ENCODE peak calls at places on chromosomes 11 and 22, in nine cellular contexts. X is gastrocnemius medialis; O is cardiac muscle cell; P is stomach; Y is lower lobe of right lung; S is CD4-positive, alpha-beta memory T cell; R is tibial artery; V is GM23248; I is upper lobe of right lung. M is an unnamed sample.

GRCh38 chr11:96103721-96104120 is 179.8 kb upstream of the MTMR2 start:
- DNase-seq in X (no peak), O (no peak), P (no peak), Y (no peak), S (no peak), R (no peak), V (no peak), I (no peak), M (no peak)

GRCh38 chr22:35051791-35052190 is 14.2 kb upstream of the ISX start:
- DNase-seq in X (no peak), O (no peak), P (no peak), Y (no peak), S (no peak), R (no peak), V (no peak), I (no peak), M (no peak)

GRCh38 chr11:66849501-66850234 is 6.4 kb downstream of the RCE1 start:
- DNase-seq in X (no peak), O (no peak), P (no peak), Y (peak; percentile 31), S (no peak), R (no peak), V (no peak), I (no peak), M (no peak)

GRCh38 chr11:2099523-2100316 is 39.5 kb downstream of the IGF2 start:
- DNase-seq in X (no peak), O (peak; percentile 12), P (peak; percentile 85), Y (peak; percentile 71), S (no peak), R (no peak), V (no peak), I (peak; percentile 82), M (no peak)

GRCh38 chr11:118098996-118099837 is 12.5 kb upstream of the SMIM35 start:
- DNase-seq in X (no peak), O (no peak), P (no peak), Y (no peak), S (no peak), R (no peak), V (no peak), I (peak; percentile 33), M (no peak)

GRCh38 chr11:1499261-1499890 is 12.8 kb upstream of the MOB2 start:
- DNase-seq in X (no peak), O (no peak), P (no peak), Y (peak; percentile 38), S (no peak), R (peak; percentile 12), V (no peak), I (peak; percentile 64), M (no peak)

GRCh38 chr22:20551805-20552449 is 44.5 kb downstream of the MED15 start:
- DNase-seq in X (peak; percentile 88), O (peak; percentile 19), P (no peak), Y (no peak), S (no peak), R (peak; percentile 59), V (peak; percentile 60), I (no peak), M (no peak)

GRCh38 chr22:19287889-19288288 is 3.6 kb downstream of the CLTCL1 start:
- DNase-seq in X (peak; percentile 56), O (peak; percentile 90), P (no peak), Y (no peak), S (no peak), R (no peak), V (peak; percentile 91), I (no peak), M (no peak)

GRCh38 chr11:125072210-125072960 is 9.3 kb downstream of the SLC37A2 start:
- DNase-seq in X (no peak), O (no peak), P (no peak), Y (peak; percentile 49), S (no peak), R (peak; percentile 51), V (no peak), I (peak; percentile 55), M (peak; percentile 24)

GRCh38 chr22:40401532-40401931 is 31.1 kb downstream of the SGSM3 start:
- DNase-seq in X (no peak), O (no peak), P (no peak), Y (peak; percentile 27), S (peak; percentile 57), R (no peak), V (no peak), I (no peak), M (no peak)

GRCh38 chr11:115715371-115715770 is 211.2 kb upstream of the CADM1 start:
- DNase-seq in X (no peak), O (no peak), P (no peak), Y (no peak), S (no peak), R (no peak), V (no peak), I (no peak), M (no peak)

GRCh38 chr11:113447621-113448310 is 27.4 kb downstream of the DRD2 start:
- DNase-seq in X (no peak), O (peak; percentile 86), P (no peak), Y (no peak), S (no peak), R (no peak), V (peak; percentile 75), I (no peak), M (no peak)

GRCh38 chr11:114131366-114131963 is 72.0 kb downstream of the ZBTB16 start:
- DNase-seq in X (no peak), O (no peak), P (no peak), Y (no peak), S (peak; percentile 24), R (no peak), V (no peak), I (no peak), M (no peak)

GRCh38 chr11:101458161-101458560 is 125.6 kb downstream of the TRPC6 start:
- DNase-seq in X (no peak), O (no peak), P (no peak), Y (no peak), S (no peak), R (no peak), V (peak; percentile 81), I (no peak), M (no peak)

GRCh38 chr22:20117656-20118571 is 888 bp upstream of the TRMT2A start:
- DNase-seq in X (no peak), O (peak; percentile 30), P (no peak), Y (peak; percentile 61), S (peak; percentile 52), R (no peak), V (peak; percentile 80), I (peak; percentile 76), M (no peak)

GRCh38 chr11:58999291-58999680 is 60.0 kb downstream of the GLYATL1 start:
- DNase-seq in X (no peak), O (no peak), P (no peak), Y (no peak), S (no peak), R (no peak), V (no peak), I (no peak), M (no peak)

GRCh38 chr11:133842730-133843129 is 2.6 kb downstream of the SPATA19 start:
- DNase-seq in X (no peak), O (no peak), P (no peak), Y (no peak), S (no peak), R (no peak), V (no peak), I (no peak), M (no peak)

GRCh38 chr11:107705027-107705426 is 6.8 kb downstream of the SLN start:
- DNase-seq in X (peak; percentile 74), O (peak; percentile 83), P (no peak), Y (no peak), S (no peak), R (peak; percentile 45), V (peak; percentile 96), I (no peak), M (no peak)

GRCh38 chr11:96199563-96200025 is 143.4 kb downstream of the MAML2 start:
- DNase-seq in X (no peak), O (peak; percentile 88), P (no peak), Y (no peak), S (peak; percentile 71), R (no peak), V (peak; percentile 64), I (no peak), M (no peak)

GRCh38 chr11:70487160-70487559 is 88.8 kb downstream of the CTTN start:
- DNase-seq in X (no peak), O (no peak), P (no peak), Y (no peak), S (no peak), R (no peak), V (no peak), I (no peak), M (no peak)

GRCh38 chr11:46738887-46739286 is 19.9 kb downstream of the F2 start:
- DNase-seq in X (no peak), O (no peak), P (no peak), Y (no peak), S (no peak), R (no peak), V (no peak), I (no peak), M (no peak)

GRCh38 chr11:17500673-17501072 is 24.0 kb upstream of the ABCC8 start:
- DNase-seq in X (no peak), O (no peak), P (no peak), Y (no peak), S (no peak), R (no peak), V (no peak), I (no peak), M (no peak)

GRCh38 chr22:24066260-24066659 is 55.2 kb downstream of the CABIN1 start:
- DNase-seq in X (no peak), O (no peak), P (no peak), Y (no peak), S (no peak), R (no peak), V (peak; percentile 52), I (peak; percentile 30), M (no peak)
- H3K4me3 ChIP-seq in X (no peak overlapping the region), O (no peak overlapping the region), P (no peak overlapping the region), Y (no peak overlapping the region), S (no peak overlapping the region), R (no peak overlapping the region), V (no peak overlapping the region), I (no peak overlapping the region), M (no peak overlapping the region)

GRCh38 chr11:12897867-12898266 is 111.2 kb upstream of the RASSF10 start:
- DNase-seq in X (peak; percentile 91), O (no peak), P (no peak), Y (no peak), S (no peak), R (no peak), V (no peak), I (no peak), M (no peak)
- H3K27ac ChIP-seq in X (peak overlapping the region; percentile 88), O (peak overlapping the region; percentile 74), P (no peak overlapping the region), Y (no peak overlapping the region), S (no peak overlapping the region), R (peak overlapping the region; percentile 56), V (peak overlapping the region; percentile 11), I (no peak overlapping the region), M (no peak overlapping the region)

GRCh38 chr11:4636962-4637661 is at the start of gene OR51D1:
- DNase-seq in X (no peak), O (peak; percentile 77), P (peak; percentile 79), Y (peak; percentile 74), S (peak; percentile 47), R (peak; percentile 66), V (peak; percentile 72), I (peak; percentile 79), M (peak; percentile 49)
- H3K4me3 ChIP-seq in X (peak within 1 kb of the TSS; percentile 27), O (no peak within 1 kb of the TSS), P (peak within 1 kb of the TSS; percentile 17), Y (peak within 1 kb of the TSS; percentile 12), S (no peak within 1 kb of the TSS), R (peak within 1 kb of the TSS; percentile 52), V (peak within 1 kb of the TSS; percentile 33), I (no peak within 1 kb of the TSS), M (peak within 1 kb of the TSS; percentile 34)

DNA sequence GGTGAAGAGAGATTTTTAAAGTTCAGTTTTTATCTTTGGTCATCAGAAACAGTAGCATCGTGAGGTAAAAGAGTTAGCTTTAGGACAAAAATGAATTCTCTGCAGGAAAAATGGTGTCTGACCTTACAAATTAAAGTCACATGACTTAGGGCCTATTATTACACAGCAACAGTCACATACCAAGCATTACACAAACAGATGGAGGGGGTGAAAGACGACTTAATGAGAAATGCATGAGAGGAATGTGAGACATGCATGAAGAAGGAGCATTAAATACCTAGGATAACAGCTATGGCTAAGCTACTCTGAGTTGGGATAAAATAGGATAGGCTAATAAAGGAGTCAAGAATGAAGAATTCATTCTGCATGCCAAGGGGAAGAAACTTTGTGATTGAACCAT is 77.5 kb downstream of the BLID start:
- DNase-seq in X (no peak), O (peak; percentile 80), P (no peak), Y (no peak), S (no peak), R (no peak), V (peak; percentile 89), I (no peak), M (no peak)
- H3K27ac ChIP-seq in X (no peak overlapping the region), O (no peak overlapping the region), P (no peak overlapping the region), Y (no peak overlapping the region), S (no peak overlapping the region), R (peak overlapping the region; percentile 26), V (peak overlapping the region; percentile 81), I (no peak overlapping the region), M (no peak overlapping the region)